ENCODE peak calls at places on chromosomes 3 and 15, in nine cellular contexts. B is HepG2, V is SK-N-SH, J is A549, H is HL-60, Q is GM23338, S is HCT116, X is GM12878, G is K562. R is an unnamed sample.
A peak's percentile ranks its signal among the peaks of the same experiment; 100 is the strongest.

GRCh38 chr3:129536806-129537205 is 6.2 kb upstream of the H1-8 start:
- DNase-seq in Q (no peak), X (no peak), G (no peak), J (no peak), B (no peak), S (no peak), H (no peak), V (no peak), R (no peak)

GRCh38 chr15:49900036-49900435 is 219.0 kb downstream of the ATP8B4 start:
- DNase-seq in V (no peak), B (no peak), G (no peak), J (no peak), Q (no peak), S (no peak), H (no peak), X (no peak), R (no peak)

GRCh38 chr3:188446014-188446413 is 292.1 kb downstream of the LPP start:
- DNase-seq in X (peak; percentile 70), H (no peak), G (no peak), V (no peak), Q (no peak), S (no peak), B (no peak), J (no peak), R (no peak)

GRCh38 chr15:62165029-62165792 is at the start of gene C2CD4B:
- DNase-seq in Q (peak; percentile 78), G (no peak), H (no peak), J (peak; percentile 62), B (no peak), S (no peak), V (peak; percentile 58), X (no peak), R (no peak)

GRCh38 chr3:177193706-177194268 is 3.5 kb downstream of the TBL1XR1 start:
- DNase-seq in B (no peak), H (no peak), J (no peak), Q (no peak), V (no peak), G (no peak), X (no peak), S (no peak), R (no peak)

GRCh38 chr3:160399347-160400047 is at the start of gene SMC4:
- DNase-seq in Q (peak; percentile 96), J (peak; percentile 93), S (peak; percentile 87), B (peak; percentile 91), H (peak; percentile 60), G (peak; percentile 67), X (peak; percentile 79), V (peak; percentile 85), R (peak; percentile 83)

GRCh38 chr3:46725663-46726314 is 8.1 kb upstream of the PRSS50 start:
- DNase-seq in J (no peak), S (no peak), Q (no peak), B (no peak), H (no peak), G (no peak), V (no peak), X (no peak), R (no peak)

GRCh38 chr3:152087153-152087552 is 181.6 kb upstream of the MBNL1 start:
- DNase-seq in Q (no peak), G (no peak), B (no peak), J (no peak), H (no peak), X (no peak), V (no peak), S (no peak), R (no peak)

GRCh38 chr3:100032262-100032661 is 82.0 kb downstream of the FILIP1L start:
- DNase-seq in H (no peak), S (no peak), G (no peak), V (no peak), J (peak; percentile 11), X (no peak), Q (no peak), B (no peak), R (no peak)

GRCh38 chr3:178895178-178895789 is 176.3 kb downstream of the ZMAT3 start:
- DNase-seq in G (no peak), B (no peak), H (no peak), V (no peak), S (no peak), X (no peak), Q (no peak), J (no peak), R (no peak)

GRCh38 chr15:43828061-43828657 is 1.4 kb downstream of the WDR76 start:
- DNase-seq in J (no peak), G (no peak), Q (no peak), H (no peak), V (peak; percentile 23), X (no peak), B (no peak), S (no peak), R (no peak)

GRCh38 chr15:84598993-84599392 is 1.8 kb upstream of the ZSCAN2 start:
- DNase-seq in X (no peak), V (peak; percentile 77), J (peak; percentile 78), S (peak; percentile 44), Q (peak; percentile 83), B (peak; percentile 65), G (peak; percentile 75), H (no peak), R (no peak)

GRCh38 chr3:187880438-187880837 is 135.2 kb upstream of the BCL6 start:
- DNase-seq in V (no peak), G (no peak), Q (no peak), J (no peak), X (no peak), H (no peak), B (no peak), S (no peak), R (no peak)

GRCh38 chr15:60905587-60905986 is 323.5 kb downstream of the RORA start:
- DNase-seq in G (no peak), X (no peak), B (no peak), H (no peak), V (no peak), Q (peak; percentile 77), S (no peak), J (no peak), R (no peak)

GRCh38 chr3:120678331-120678845 is 3.7 kb downstream of the HGD start:
- DNase-seq in X (peak; percentile 35), G (no peak), J (peak; percentile 90), Q (peak; percentile 51), H (peak; percentile 27), V (no peak), B (peak; percentile 96), S (no peak), R (no peak)

GRCh38 chr15:27912283-27912682 is 186.8 kb downstream of the OCA2 start:
- DNase-seq in Q (no peak), B (no peak), H (no peak), G (no peak), J (no peak), S (no peak), V (no peak), X (no peak), R (no peak)

GRCh38 chr3:9915252-9916141 is 1.4 kb upstream of the IL17RC start:
- DNase-seq in B (peak; percentile 36), Q (peak; percentile 81), J (no peak), V (peak; percentile 81), X (no peak), S (no peak), H (peak; percentile 84), G (no peak), R (no peak)
- TF ChIP-seq REST in B (no peak), Q (no peak), J (no peak), V (no peak), X (no peak), S (no peak), H (no peak), G (no peak), R (no peak)

DNA sequence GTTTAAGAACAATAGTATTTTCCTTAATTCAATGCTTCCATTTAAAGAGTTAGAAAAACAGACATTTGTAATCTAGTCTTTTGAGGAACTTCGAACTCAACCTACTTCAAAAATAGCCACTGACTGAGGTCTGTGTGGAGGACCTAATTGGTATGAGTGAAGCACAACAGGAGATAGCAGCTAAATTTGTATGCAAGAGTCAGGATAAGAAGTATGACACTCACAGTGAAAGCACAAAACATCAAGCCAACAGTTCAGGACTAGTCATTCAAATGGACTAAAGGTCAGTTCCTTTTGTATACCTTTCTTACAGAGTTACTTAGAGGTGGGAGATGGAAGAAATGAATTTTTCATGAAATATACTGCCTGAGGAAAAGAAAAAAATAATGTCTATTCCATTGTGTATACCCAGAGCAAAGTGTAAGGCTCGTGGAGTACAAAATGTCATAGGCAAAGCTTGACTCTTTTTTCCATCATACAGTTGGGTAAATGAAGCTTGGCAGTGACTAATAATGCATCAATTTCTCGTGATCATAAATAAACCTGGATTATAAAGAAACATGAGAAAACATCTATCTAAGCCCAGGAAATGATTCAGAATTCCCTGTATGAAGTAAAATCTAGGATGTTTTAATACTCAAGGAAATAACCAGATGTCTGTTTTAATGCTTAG is 1005.2 kb upstream of the CADM2 start:
- DNase-seq in J (no peak), G (no peak), H (no peak), V (no peak), Q (no peak), S (no peak), X (no peak), B (no peak), R (peak; percentile 46)
- TF ChIP-seq REST in J (no peak), G (no peak), H (no peak), V (no peak), Q (no peak), S (no peak), X (no peak), B (no peak), R (no peak)

DNA sequence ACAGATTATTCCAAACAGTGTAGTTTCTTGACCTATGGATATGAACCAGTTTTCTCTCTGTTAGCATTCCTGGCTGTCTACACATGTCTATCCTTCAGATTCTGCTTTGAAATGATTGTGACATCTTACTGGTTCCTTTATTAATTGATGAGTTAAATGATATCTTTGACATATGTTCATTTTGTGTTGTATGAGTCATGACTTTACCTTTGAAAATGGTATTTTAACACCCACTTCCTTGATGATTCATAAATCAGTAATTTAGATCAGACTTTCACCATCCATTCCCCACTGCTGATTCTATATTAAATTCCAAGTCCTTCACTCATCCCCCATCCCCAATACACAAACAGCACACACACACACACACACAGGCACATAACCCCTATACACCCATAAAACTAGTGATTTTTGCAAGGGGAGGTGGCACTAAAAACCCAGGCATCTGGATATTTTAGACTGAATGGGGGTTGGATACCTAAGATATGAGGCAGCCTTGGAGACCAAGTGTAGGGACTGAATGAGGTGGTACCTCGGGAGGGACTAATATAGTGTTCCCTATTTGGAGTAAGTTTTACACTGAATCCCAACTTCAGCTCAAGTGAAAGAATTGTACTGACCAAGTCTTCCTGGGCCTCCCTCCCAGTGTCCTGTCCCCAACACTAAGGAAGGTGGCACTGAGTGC is 9.7 kb downstream of the CCK start:
- DNase-seq in V (no peak), B (no peak), G (no peak), X (no peak), J (peak; percentile 23), Q (no peak), S (peak; percentile 77), H (no peak), R (no peak)
- TF ChIP-seq REST in V (no peak), B (no peak), G (no peak), X (no peak), J (no peak), Q (no peak), S (no peak), H (no peak), R (no peak)

DNA sequence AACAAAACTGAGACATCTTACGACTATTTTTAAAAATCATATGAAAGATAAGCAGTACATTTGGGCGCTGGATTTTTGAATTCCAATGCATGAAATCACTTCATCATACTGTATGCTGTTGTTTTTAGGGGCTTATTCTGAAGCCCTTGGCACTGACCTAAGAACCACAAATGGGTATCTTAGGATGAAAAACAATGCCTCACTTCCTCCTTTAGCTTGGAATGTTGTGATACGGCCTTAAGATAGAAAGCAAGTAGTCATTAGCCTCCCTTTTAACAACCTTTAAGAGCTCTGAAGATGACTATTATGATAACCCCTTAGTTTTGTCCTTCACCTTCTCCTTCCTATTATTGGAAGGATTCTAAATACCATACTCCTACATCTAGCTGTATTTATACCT is 289.8 kb downstream of the ARPP21 start:
- DNase-seq in J (no peak), X (no peak), V (no peak), B (no peak), H (no peak), S (no peak), G (no peak), Q (no peak), R (no peak)
- TF ChIP-seq REST in J (no peak), X (no peak), V (peak; percentile 53), B (no peak), H (no peak), S (no peak), G (no peak), Q (no peak), R (no peak)